ENCODE peak calls at places on chromosomes 1 and 21, in five cellular contexts. G is SK-N-SH, H is fibroblast of pulmonary artery, X is tibial nerve, C is astrocyte of the spinal cord. J is an unnamed sample.

GRCh38 chr21:39660191-39660590 is 47.5 kb downstream of the B3GALT5 start:
- DNase-seq in X (no peak), H (peak), G (peak), C (peak), J (no peak)

GRCh38 chr1:240029418-240029817 is 62.3 kb upstream of the FMN2 start:
- DNase-seq in G (no peak), X (no peak), C (peak), H (no peak), J (peak)

GRCh38 chr1:243507672-243508302 is 251.9 kb downstream of the SDCCAG8 start:
- DNase-seq in C (no peak), G (no peak), X (no peak), H (no peak), J (no peak)

GRCh38 chr1:51506537-51506936 is 12.5 kb downstream of the EPS15 start:
- DNase-seq in G (no peak), X (no peak), H (peak), C (peak), J (no peak)

GRCh38 chr1:65844990-65845757 is 52.5 kb downstream of the PDE4B start:
- DNase-seq in G (no peak), X (no peak), H (no peak), C (no peak), J (no peak)

GRCh38 chr1:204996981-204997380 is 46.0 kb upstream of the CNTN2 start:
- DNase-seq in C (no peak), G (no peak), H (no peak), X (no peak), J (no peak)

GRCh38 chr1:10068605-10069294 is 36.0 kb downstream of the UBE4B start:
- DNase-seq in C (peak), X (no peak), G (no peak), H (no peak), J (no peak)

GRCh38 chr1:74528123-74528522 is 15.7 kb upstream of the LRRC53 start:
- DNase-seq in H (no peak), X (no peak), C (no peak), G (no peak), J (no peak)

GRCh38 chr21:29332461-29333354 is 34.0 kb downstream of the BACH1 start:
- DNase-seq in G (no peak), X (no peak), C (peak), H (peak), J (no peak)

GRCh38 chr1:18360251-18360650 is 120.5 kb upstream of the KLHDC7A start:
- DNase-seq in X (no peak), G (no peak), H (no peak), C (no peak), J (no peak)
- TF ChIP-seq CTCF in X (no peak), G (no peak), H (no peak), C (no peak), J (no peak)

GRCh38 chr1:212728606-212729005 is 29.0 kb upstream of the BATF3 start:
- DNase-seq in H (no peak), G (no peak), C (no peak), X (no peak), J (no peak)

GRCh38 chr1:212738330-212738729 is 38.7 kb upstream of the BATF3 start:
- DNase-seq in C (peak), X (no peak), G (no peak), H (peak), J (no peak)

GRCh38 chr1:212731630-212732029 is 32.0 kb upstream of the BATF3 start:
- DNase-seq in G (no peak), C (no peak), X (no peak), H (no peak), J (no peak)

GRCh38 chr1:212737559-212737958 is 37.9 kb upstream of the BATF3 start:
- DNase-seq in G (no peak), X (no peak), C (no peak), H (no peak), J (no peak)

GRCh38 chr1:212733109-212733508 is 33.5 kb upstream of the BATF3 start:
- DNase-seq in C (no peak), H (no peak), G (no peak), X (no peak), J (no peak)
- TF ChIP-seq CTCF in C (no peak), H (no peak), G (no peak), X (no peak), J (no peak)

GRCh38 chr1:34019741-34020552 is 145.1 kb downstream of the CSMD2 start:
- DNase-seq in H (no peak), C (no peak), X (no peak), G (no peak), J (no peak)

GRCh38 chr1:34013136-34013535 is 149.3 kb downstream of the HMGB4 start:
- DNase-seq in G (no peak), C (no peak), X (no peak), H (no peak), J (no peak)

GRCh38 chr1:34009340-34009975 is 145.6 kb downstream of the HMGB4 start:
- DNase-seq in X (no peak), H (no peak), C (no peak), G (no peak), J (no peak)

GRCh38 chr1:34013958-34014737 is 150.3 kb downstream of the HMGB4 start:
- DNase-seq in X (no peak), G (peak), C (no peak), H (no peak), J (peak)
- TF ChIP-seq CTCF in X (peak), G (no peak), C (peak), H (no peak), J (peak)

GRCh38 chr1:229430761-229431269 is 3.1 kb downstream of the ACTA1 start:
- DNase-seq in X (peak), H (peak), C (peak), G (no peak), J (peak)
- TF ChIP-seq CTCF in X (no peak), H (no peak), C (peak), G (no peak), J (no peak)

DNA sequence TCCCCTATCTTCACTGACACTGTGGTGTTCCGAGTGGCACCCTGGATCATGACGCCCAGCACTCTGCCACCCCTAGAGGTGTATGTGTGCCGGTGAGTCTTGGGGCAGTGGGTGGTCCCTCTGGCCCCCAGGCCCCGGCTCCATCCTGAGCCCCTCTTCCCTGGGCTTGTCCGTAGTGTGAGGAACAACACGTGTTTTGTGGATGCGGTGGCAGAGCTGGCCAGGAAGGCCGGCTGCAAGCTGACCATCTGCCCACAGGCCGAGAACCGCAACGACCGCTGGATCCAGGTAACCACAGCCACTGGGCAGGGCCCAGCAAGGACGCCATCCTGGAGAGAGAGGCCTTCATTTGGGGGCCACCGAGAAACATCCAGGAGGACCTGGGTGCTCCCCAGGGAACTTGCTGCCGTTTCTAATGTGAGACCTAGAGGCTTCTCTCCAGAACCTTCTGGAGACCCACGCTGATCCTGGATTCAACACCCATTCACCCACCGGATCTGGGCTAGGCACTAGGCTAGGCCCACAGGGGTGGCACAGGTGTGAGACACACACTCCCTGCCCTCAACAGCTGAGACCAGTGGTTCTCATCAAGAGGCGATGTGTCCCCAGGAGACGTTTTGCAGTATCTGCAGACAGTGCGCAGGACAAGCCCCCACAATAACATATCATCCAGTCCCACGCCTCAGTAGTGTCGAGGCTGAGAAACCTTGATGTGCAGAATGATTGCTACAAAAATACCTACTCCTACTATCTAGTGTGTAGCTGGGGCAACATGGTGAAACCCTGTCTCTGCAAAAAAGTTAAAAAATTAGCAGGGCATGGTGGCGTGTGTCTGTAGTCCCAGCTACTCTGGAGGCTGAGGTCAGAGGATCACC is 22.2 kb downstream of the PADI3 start:
- DNase-seq in H (no peak), C (no peak), G (no peak), X (no peak), J (no peak)
- TF ChIP-seq CTCF in H (no peak), C (no peak), G (no peak), X (no peak), J (no peak)

J was measured in glutamatergic neuron.